ENCODE peak calls at places on chromosomes 13 and 19, in eight cellular contexts. U is ELR; B is Caki2; S is Daoy; Y is activated naive CD4-positive, alpha-beta T cell treated with Interleukin-2 at 50 U/mL for 16 hours; R is uterus; M is CD8-positive, alpha-beta T cell; I is neural progenitor cell. H is an unnamed sample.

GRCh38 chr13:64274481-64275217 is 2859.0 kb upstream of the PCDH20 start:
- DNase-seq in U (no peak), R (no peak), Y (no peak), S (no peak), M (no peak), B (no peak), I (no peak), H (no peak)

GRCh38 chr13:97627566-97627965 is 193.6 kb downstream of the RAP2A start:
- DNase-seq in Y (no peak), R (peak), M (no peak), I (peak), S (peak), U (peak), B (peak), H (peak)

GRCh38 chr13:40624338-40624737 is 42.1 kb downstream of the FOXO1 start:
- DNase-seq in M (no peak), S (peak), B (no peak), Y (peak), U (no peak), R (no peak), I (no peak), H (no peak)

GRCh38 chr13:26482451-26483197 is 74.9 kb upstream of the WASF3 start:
- DNase-seq in U (peak), Y (peak), S (peak), I (peak), B (peak), M (peak), R (peak), H (peak)

GRCh38 chr13:98479496-98480003 is 97.4 kb downstream of the STK24 start:
- DNase-seq in Y (no peak), U (no peak), I (no peak), M (no peak), S (no peak), R (no peak), B (no peak), H (no peak)

GRCh38 chr13:114135731-114136171 is 3.3 kb upstream of the RASA3 start:
- DNase-seq in U (peak), B (no peak), Y (no peak), I (no peak), S (peak), M (peak), R (no peak), H (no peak)

GRCh38 chr13:32022292-32022691 is 9.3 kb upstream of the FRY start:
- DNase-seq in B (no peak), R (peak), Y (no peak), S (no peak), M (no peak), U (no peak), I (peak), H (no peak)

GRCh38 chr13:102597029-102598015 is 536 bp downstream of the TPP2 start:
- DNase-seq in Y (peak), I (peak), U (peak), R (peak), B (peak), S (peak), M (peak), H (no peak)

GRCh38 chr13:65112123-65113075 is 2117.7 kb downstream of the PCDH9 start:
- DNase-seq in M (no peak), U (peak), R (no peak), S (no peak), Y (no peak), B (no peak), I (no peak), H (no peak)

GRCh38 chr13:43268632-43269031 is 245.2 kb downstream of the DNAJC15 start:
- DNase-seq in M (no peak), R (no peak), Y (no peak), B (no peak), I (peak), S (no peak), U (no peak), H (no peak)

GRCh38 chr19:5058456-5059190 is 89.7 kb downstream of the KDM4B start:
- DNase-seq in M (no peak), R (no peak), B (no peak), I (no peak), S (peak), Y (no peak), U (peak), H (no peak)

GRCh38 chr19:42653841-42654240 is 59.1 kb upstream of the CEACAM8 start:
- DNase-seq in U (no peak), Y (no peak), M (no peak), R (no peak), I (no peak), B (no peak), S (no peak), H (no peak)

GRCh38 chr13:101325423-101325822 is 90.9 kb downstream of the NALCN start:
- DNase-seq in I (peak), S (no peak), B (no peak), Y (no peak), M (no peak), R (no peak), U (no peak), H (no peak)

GRCh38 chr13:95056266-95056665 is 245.0 kb downstream of the ABCC4 start:
- DNase-seq in R (no peak), U (no peak), B (no peak), Y (no peak), S (no peak), I (peak), M (no peak), H (no peak)

GRCh38 chr19:56839665-56840451 is 668 bp downstream of the PEG3 start:
- DNase-seq in U (no peak), M (peak), R (peak), S (peak), B (no peak), Y (no peak), I (no peak), H (peak)

GRCh38 chr19:39038098-39038497 is 5.7 kb upstream of the FBXO27 start:
- DNase-seq in S (peak), R (peak), I (peak), Y (no peak), U (peak), B (peak), M (no peak), H (no peak)

GRCh38 chr19:5765220-5765619 is 19.3 kb downstream of the PRR22 start:
- DNase-seq in M (no peak), Y (no peak), U (no peak), I (no peak), R (no peak), B (no peak), S (no peak), H (no peak)

GRCh38 chr13:66508153-66508909 is 721.8 kb downstream of the PCDH9 start:
- DNase-seq in U (peak), Y (no peak), M (no peak), R (no peak), I (no peak), B (no peak), S (no peak), H (no peak)

GRCh38 chr13:37656247-37656940 is 57.8 kb upstream of the POSTN start:
- DNase-seq in R (no peak), M (no peak), Y (no peak), I (no peak), U (peak), B (peak), S (peak), H (no peak)

GRCh38 chr13:46165485-46166220 is 16.3 kb downstream of the LCP1 start:
- DNase-seq in U (peak), S (peak), Y (peak), B (peak), M (no peak), I (no peak), R (no peak), H (no peak)

GRCh38 chr19:30349131-30349730 is 23.0 kb upstream of the ZNF536 start:
- DNase-seq in I (no peak), R (no peak), B (no peak), S (no peak), Y (no peak), M (no peak), U (no peak), H (no peak)

H was measured in tibial nerve.